ENCODE peak calls at places on chromosomes 1 and 21, in four cellular contexts. One of them, this sample, is unnamed.

GRCh38 chr1:210232524-210233215 is at the start of gene SERTAD4:
- DNase-seq in neural progenitor cell: peak
- DNase-seq in SK-N-SH: peak
- DNase-seq in HCT116: peak
- DNase-seq in this sample: peak

GRCh38 chr1:46220808-46221207 is 17.7 kb downstream of the LURAP1 start:
- DNase-seq in neural progenitor cell: no peak
- DNase-seq in HCT116: no peak
- DNase-seq in SK-N-SH: no peak
- DNase-seq in this sample: no peak

GRCh38 chr1:10104844-10105243 is 72.1 kb downstream of the UBE4B start:
- DNase-seq in SK-N-SH: no peak
- DNase-seq in neural progenitor cell: no peak
- DNase-seq in HCT116: no peak
- DNase-seq in this sample: no peak

GRCh38 chr1:110292327-110292741 is 46.8 kb upstream of the RBM15 start:
- DNase-seq in neural progenitor cell: no peak
- DNase-seq in HCT116: no peak
- DNase-seq in SK-N-SH: no peak
- DNase-seq in this sample: peak

GRCh38 chr21:45791562-45792418 is 148.3 kb downstream of the PCBP3 start:
- DNase-seq in neural progenitor cell: no peak
- DNase-seq in SK-N-SH: peak
- DNase-seq in HCT116: no peak
- DNase-seq in this sample: no peak

GRCh38 chr1:14599787-14600186 is 1.3 kb downstream of the KAZN start:
- DNase-seq in neural progenitor cell: no peak
- DNase-seq in SK-N-SH: no peak
- DNase-seq in HCT116: no peak
- DNase-seq in this sample: no peak

GRCh38 chr1:234654002-234654733 is 44.2 kb upstream of the IRF2BP2 start:
- DNase-seq in SK-N-SH: no peak
- DNase-seq in HCT116: no peak
- DNase-seq in neural progenitor cell: no peak
- DNase-seq in this sample: no peak

GRCh38 chr1:36847761-36848160 is 186.6 kb downstream of the GRIK3 start:
- DNase-seq in neural progenitor cell: peak
- DNase-seq in HCT116: no peak
- DNase-seq in SK-N-SH: peak
- DNase-seq in this sample: no peak

GRCh38 chr1:100358210-100358609 is 5.9 kb downstream of the CDC14A start:
- DNase-seq in HCT116: no peak
- DNase-seq in neural progenitor cell: peak
- DNase-seq in SK-N-SH: peak
- DNase-seq in this sample: peak

GRCh38 chr1:228303596-228303995 is 95.8 kb downstream of the OBSCN start:
- DNase-seq in SK-N-SH: no peak
- DNase-seq in HCT116: no peak
- DNase-seq in neural progenitor cell: no peak
- DNase-seq in this sample: no peak

GRCh38 chr1:173095632-173096031 is 44.9 kb upstream of the TNFSF18 start:
- DNase-seq in SK-N-SH: no peak
- DNase-seq in HCT116: no peak
- DNase-seq in neural progenitor cell: no peak
- DNase-seq in this sample: peak

GRCh38 chr21:26404288-26404687 is 168.8 kb downstream of the CYYR1 start:
- DNase-seq in HCT116: no peak
- DNase-seq in SK-N-SH: no peak
- DNase-seq in neural progenitor cell: no peak
- DNase-seq in this sample: no peak

GRCh38 chr1:246214708-246215504 is 292.2 kb downstream of the SMYD3 start:
- DNase-seq in HCT116: no peak
- DNase-seq in SK-N-SH: peak
- DNase-seq in neural progenitor cell: no peak
- DNase-seq in this sample: peak

GRCh38 chr1:239616686-239617085 is 230.3 kb downstream of the CHRM3 start:
- DNase-seq in neural progenitor cell: no peak
- DNase-seq in HCT116: no peak
- DNase-seq in SK-N-SH: no peak
- DNase-seq in this sample: no peak

GRCh38 chr21:44994581-44995171 is 54.8 kb downstream of the SLX9 start:
- DNase-seq in SK-N-SH: no peak
- DNase-seq in neural progenitor cell: no peak
- DNase-seq in HCT116: no peak
- DNase-seq in this sample: peak

GRCh38 chr1:52268372-52268771 is 97.6 kb downstream of the CC2D1B start:
- DNase-seq in neural progenitor cell: peak
- DNase-seq in SK-N-SH: no peak
- DNase-seq in HCT116: no peak
- DNase-seq in this sample: peak

GRCh38 chr1:6915999-6916565 is 130.8 kb downstream of the CAMTA1 start:
- DNase-seq in SK-N-SH: no peak
- DNase-seq in HCT116: no peak
- DNase-seq in neural progenitor cell: no peak
- DNase-seq in this sample: no peak

GRCh38 chr1:26570287-26570686 is 40.7 kb downstream of the RPS6KA1 start:
- DNase-seq in SK-N-SH: no peak
- DNase-seq in neural progenitor cell: no peak
- DNase-seq in HCT116: no peak
- DNase-seq in this sample: peak

GRCh38 chr1:56508523-56508983 is 70.8 kb downstream of the PLPP3 start:
- DNase-seq in HCT116: no peak
- DNase-seq in neural progenitor cell: no peak
- DNase-seq in SK-N-SH: no peak
- DNase-seq in this sample: peak

GRCh38 chr1:101221945-101222429 is 14.8 kb upstream of the S1PR1 start:
- DNase-seq in SK-N-SH: no peak
- DNase-seq in neural progenitor cell: no peak
- DNase-seq in HCT116: no peak
- DNase-seq in this sample: no peak

GRCh38 chr1:207883660-207884245 is 27.2 kb downstream of the CD34 start:
- DNase-seq in HCT116: no peak
- DNase-seq in neural progenitor cell: no peak
- DNase-seq in SK-N-SH: no peak
- DNase-seq in this sample: no peak
- H3K9ac ChIP-seq in HCT116: no peak
- H3K9ac ChIP-seq in neural progenitor cell: no peak
- H3K9ac ChIP-seq in SK-N-SH: no peak
- H3K9ac ChIP-seq in this sample: no peak

GRCh38 chr1:106675558-106675957 is 380.9 kb upstream of the PRMT6 start:
- DNase-seq in SK-N-SH: no peak
- DNase-seq in HCT116: no peak
- DNase-seq in neural progenitor cell: no peak
- DNase-seq in this sample: peak
- TF ChIP-seq EZH2phosphoT487 in SK-N-SH: no peak
- TF ChIP-seq EZH2phosphoT487 in HCT116: no peak
- TF ChIP-seq EZH2phosphoT487 in neural progenitor cell: no peak
- TF ChIP-seq EZH2phosphoT487 in this sample: no peak

GRCh38 chr1:24743404-24744211 is 1.6 kb upstream of the CLIC4 start:
- DNase-seq in neural progenitor cell: peak
- DNase-seq in SK-N-SH: no peak
- DNase-seq in HCT116: no peak
- DNase-seq in this sample: peak
- H3K9ac ChIP-seq in neural progenitor cell: no peak
- H3K9ac ChIP-seq in SK-N-SH: peak
- H3K9ac ChIP-seq in HCT116: peak
- H3K9ac ChIP-seq in this sample: peak

GRCh38 chr1:181083842-181084605 is 4.5 kb upstream of the IER5 start:
- DNase-seq in HCT116: peak
- DNase-seq in neural progenitor cell: peak
- DNase-seq in SK-N-SH: peak
- DNase-seq in this sample: peak
- TF ChIP-seq EZH2phosphoT487 in HCT116: no peak
- TF ChIP-seq EZH2phosphoT487 in neural progenitor cell: no peak
- TF ChIP-seq EZH2phosphoT487 in SK-N-SH: no peak
- TF ChIP-seq EZH2phosphoT487 in this sample: no peak

GRCh38 chr1:111746614-111746999 is 7.4 kb upstream of the INKA2 start:
- DNase-seq in neural progenitor cell: no peak
- DNase-seq in SK-N-SH: no peak
- DNase-seq in HCT116: no peak
- DNase-seq in this sample: peak

GRCh38 chr1:111739984-111740765 is 980 bp upstream of the INKA2 start:
- DNase-seq in neural progenitor cell: peak
- DNase-seq in HCT116: no peak
- DNase-seq in SK-N-SH: peak
- DNase-seq in this sample: peak

GRCh38 chr1:111745670-111746613 is 6.7 kb upstream of the INKA2 start:
- DNase-seq in neural progenitor cell: no peak
- DNase-seq in HCT116: no peak
- DNase-seq in SK-N-SH: no peak
- DNase-seq in this sample: peak

GRCh38 chr1:111742938-111743549 is 3.8 kb upstream of the INKA2 start:
- DNase-seq in neural progenitor cell: no peak
- DNase-seq in SK-N-SH: no peak
- DNase-seq in HCT116: no peak
- DNase-seq in this sample: peak

GRCh38 chr1:111743679-111744101 is 4.5 kb upstream of the INKA2 start:
- DNase-seq in SK-N-SH: no peak
- DNase-seq in HCT116: no peak
- DNase-seq in neural progenitor cell: no peak
- DNase-seq in this sample: peak
- H3K9ac ChIP-seq in SK-N-SH: no peak
- H3K9ac ChIP-seq in HCT116: no peak
- H3K9ac ChIP-seq in neural progenitor cell: no peak
- H3K9ac ChIP-seq in this sample: peak

DNA sequence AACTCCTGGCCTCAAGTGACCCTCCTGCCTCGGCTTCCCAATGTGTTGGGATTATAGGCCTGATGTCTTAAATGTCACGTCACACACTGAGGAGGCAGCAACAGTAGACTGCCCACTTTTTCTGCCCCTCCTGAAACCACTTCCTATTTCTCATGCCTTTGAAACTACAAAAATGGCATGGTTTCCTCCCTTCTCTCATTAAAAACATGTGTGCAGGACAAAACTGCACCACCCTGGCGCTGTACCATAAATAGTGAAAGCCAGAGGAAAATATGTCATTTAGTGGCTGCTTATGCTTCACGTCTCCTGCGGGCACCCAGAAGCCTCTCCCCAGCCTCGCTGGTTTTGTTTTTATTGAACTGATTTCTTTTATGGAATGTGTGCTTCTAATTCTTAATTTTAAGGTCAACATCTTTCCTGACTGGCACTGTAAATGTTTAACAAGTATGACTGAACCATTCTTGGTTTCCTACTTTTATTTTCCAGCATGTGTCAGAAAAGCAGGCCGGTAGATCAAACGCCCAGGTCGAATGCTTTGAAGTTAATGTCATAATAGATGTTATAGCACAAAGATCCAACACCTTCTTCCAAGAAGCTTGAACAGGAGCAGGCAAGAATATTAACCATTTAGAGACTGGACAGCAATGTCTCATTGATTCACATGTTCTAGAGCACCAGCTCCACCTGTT is 59.6 kb upstream of the C1orf87 start:
- DNase-seq in SK-N-SH: peak
- DNase-seq in HCT116: no peak
- DNase-seq in neural progenitor cell: no peak
- DNase-seq in this sample: peak
- TF ChIP-seq EZH2phosphoT487 in SK-N-SH: no peak
- TF ChIP-seq EZH2phosphoT487 in HCT116: no peak
- TF ChIP-seq EZH2phosphoT487 in neural progenitor cell: no peak
- TF ChIP-seq EZH2phosphoT487 in this sample: no peak

DNA sequence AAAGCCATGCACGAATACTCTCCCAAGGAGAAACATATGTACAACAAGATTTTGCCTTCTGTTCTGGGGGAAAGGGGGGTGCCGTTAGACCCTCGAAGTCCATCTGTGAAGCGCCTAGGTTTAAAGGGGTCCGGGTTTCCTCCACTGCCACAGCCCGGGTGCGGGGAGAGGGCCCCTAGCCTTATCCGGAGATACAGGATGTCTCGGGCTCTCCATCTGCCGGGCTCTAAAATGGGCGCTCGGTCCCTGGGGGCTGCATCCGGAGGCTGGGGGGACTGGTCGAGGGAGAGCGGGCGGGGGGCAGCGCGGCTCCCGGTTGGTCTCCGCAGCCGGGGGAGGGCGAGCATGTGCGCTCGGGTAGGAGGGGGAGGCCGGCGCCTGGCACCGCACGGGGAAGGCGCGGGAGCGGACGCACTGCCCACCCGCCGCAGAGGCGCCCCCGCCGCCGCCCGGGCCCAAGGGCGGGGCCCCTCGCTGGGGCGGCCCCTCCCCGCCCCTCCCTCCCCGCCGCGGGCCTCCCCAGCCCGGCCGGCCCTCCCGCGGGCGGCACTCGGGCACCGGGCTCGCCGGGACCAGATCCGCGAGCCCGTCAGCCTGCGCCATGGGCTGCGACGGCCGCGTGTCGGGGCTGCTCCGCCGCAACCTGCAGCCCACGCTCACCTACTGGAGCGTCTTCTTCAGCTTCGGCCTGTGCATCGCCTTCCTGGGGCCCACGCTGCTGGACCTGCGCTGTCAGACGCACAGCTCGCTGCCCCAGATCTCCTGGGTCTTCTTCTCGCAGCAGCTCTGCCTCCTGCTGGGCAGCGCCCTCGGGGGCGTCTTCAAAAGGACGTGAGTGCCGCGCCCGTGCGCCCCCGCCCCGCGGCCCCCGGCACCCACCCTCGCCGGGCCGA is 63.1 kb downstream of the ELK4 start:
- DNase-seq in HCT116: no peak
- DNase-seq in SK-N-SH: peak
- DNase-seq in neural progenitor cell: peak
- DNase-seq in this sample: peak
- H3K9ac ChIP-seq in HCT116: no peak
- H3K9ac ChIP-seq in SK-N-SH: no peak
- H3K9ac ChIP-seq in neural progenitor cell: no peak
- H3K9ac ChIP-seq in this sample: no peak

DNA sequence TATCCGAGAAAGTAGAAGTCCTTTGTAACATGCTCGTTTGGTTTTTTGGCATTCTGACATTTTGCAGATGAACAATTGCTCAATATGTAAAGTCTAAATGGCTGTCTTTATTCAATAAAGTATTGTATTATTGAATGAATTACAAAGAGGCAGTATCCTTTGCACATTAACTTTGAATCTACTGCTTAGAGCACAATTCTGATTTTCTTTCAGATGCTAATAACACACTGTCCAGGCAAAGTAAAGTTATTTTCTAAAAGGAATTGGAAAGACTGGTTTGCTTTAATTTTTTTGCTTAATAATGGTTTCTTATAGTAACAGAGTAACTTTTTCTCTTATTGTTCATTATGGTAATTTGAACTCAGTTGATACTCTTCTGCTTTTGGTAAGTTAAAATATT is 494.8 kb downstream of the RWDD3 start:
- DNase-seq in HCT116: no peak
- DNase-seq in SK-N-SH: no peak
- DNase-seq in neural progenitor cell: no peak
- DNase-seq in this sample: no peak
- TF ChIP-seq EZH2phosphoT487 in HCT116: no peak
- TF ChIP-seq EZH2phosphoT487 in SK-N-SH: no peak
- TF ChIP-seq EZH2phosphoT487 in neural progenitor cell: no peak
- TF ChIP-seq EZH2phosphoT487 in this sample: no peak

This sample was measured in GM23248.